ENCODE peak calls at places on chromosomes 13 and 19, in eight cellular contexts. T is endodermal cell; U is heart right ventricle; F is astrocyte; O is brain microvascular endothelial cell; R is naive thymus-derived CD4-positive, alpha-beta T cell; J is PC-3; X is MM.1S. M is an unnamed sample.

GRCh38 chr19:4327252-4327876 is 11.3 kb downstream of the STAP2 start:
- DNase-seq in O (peak; percentile 82), R (peak; percentile 66), U (peak; percentile 78), J (no peak), F (no peak), X (peak; percentile 13), T (peak; percentile 97), M (peak; percentile 80)

GRCh38 chr19:18539372-18539771 is 4.0 kb downstream of the FKBP8 start:
- DNase-seq in J (no peak), U (no peak), R (no peak), T (no peak), F (no peak), O (no peak), X (no peak), M (no peak)

GRCh38 chr19:13152356-13152853 is 2.2 kb downstream of the IER2 start:
- DNase-seq in R (no peak), F (peak; percentile 25), T (no peak), U (no peak), X (no peak), O (no peak), J (no peak), M (no peak)

GRCh38 chr13:23806874-23807522 is 82.2 kb downstream of the MIPEP start:
- DNase-seq in U (no peak), R (no peak), J (no peak), F (no peak), T (no peak), O (no peak), X (no peak), M (no peak)

GRCh38 chr13:97986841-97987240 is 33.4 kb downstream of the IPO5 start:
- DNase-seq in J (no peak), U (no peak), X (peak; percentile 40), T (no peak), F (no peak), R (no peak), O (no peak), M (no peak)

GRCh38 chr13:37995052-37995451 is 125.5 kb upstream of the TRPC4 start:
- DNase-seq in T (no peak), X (no peak), F (peak; percentile 16), U (no peak), R (no peak), J (no peak), O (peak; percentile 42), M (no peak)

GRCh38 chr13:21638319-21639282 is 32.3 kb upstream of the FGF9 start:
- DNase-seq in T (peak; percentile 64), R (peak; percentile 38), U (no peak), J (peak; percentile 64), X (peak; percentile 15), F (no peak), O (no peak), M (peak; percentile 61)

GRCh38 chr19:48900477-48901452 is 653 bp downstream of the NUCB1 start:
- DNase-seq in U (no peak), J (peak; percentile 23), O (no peak), F (peak; percentile 17), X (peak; percentile 40), R (peak; percentile 43), T (peak; percentile 66), M (no peak)

GRCh38 chr13:107079423-107080099 is 511.6 kb upstream of the ARGLU1 start:
- DNase-seq in O (no peak), X (no peak), U (no peak), J (no peak), F (no peak), T (no peak), R (no peak), M (no peak)

GRCh38 chr19:38524994-38525634 is 91.6 kb downstream of the RYR1 start:
- DNase-seq in F (no peak), O (no peak), J (no peak), R (no peak), X (no peak), U (no peak), T (no peak), M (no peak)

GRCh38 chr19:45515081-45515624 is 7.9 kb downstream of the VASP start:
- DNase-seq in R (no peak), J (no peak), X (no peak), U (no peak), O (no peak), T (no peak), F (no peak), M (peak; percentile 78)

GRCh38 chr19:43446746-43447489 is 18.5 kb downstream of the LYPD3 start:
- DNase-seq in X (peak; percentile 79), J (peak; percentile 75), R (peak; percentile 82), O (peak; percentile 66), T (peak; percentile 93), U (peak; percentile 80), F (peak; percentile 20), M (peak; percentile 86)

GRCh38 chr13:96958286-96958891 is 35.9 kb downstream of the OXGR1 start:
- DNase-seq in J (peak; percentile 60), O (peak; percentile 40), R (no peak), F (peak; percentile 1), U (no peak), X (peak; percentile 66), T (no peak), M (no peak)

GRCh38 chr13:107993239-107993948 is 221.9 kb downstream of the LIG4 start:
- DNase-seq in F (no peak), U (no peak), O (no peak), X (no peak), T (no peak), J (peak; percentile 55), R (no peak), M (no peak)

GRCh38 chr19:43532571-43532961 is 422 bp upstream of the ZNF575 start:
- DNase-seq in R (no peak), F (no peak), J (no peak), T (no peak), O (no peak), U (peak; percentile 62), X (peak; percentile 82), M (peak; percentile 76)

GRCh38 chr19:34989248-34989797 is 10.8 kb upstream of the GRAMD1A start:
- DNase-seq in U (no peak), R (no peak), O (no peak), T (no peak), X (no peak), J (no peak), F (no peak), M (no peak)

GRCh38 chr13:96490590-96490989 is 400.7 kb downstream of the HS6ST3 start:
- DNase-seq in F (no peak), O (no peak), T (no peak), R (no peak), J (no peak), U (no peak), X (no peak), M (no peak)

GRCh38 chr13:75365724-75366173 is 116.2 kb downstream of the TBC1D4 start:
- DNase-seq in T (no peak), U (no peak), R (no peak), F (peak; percentile 94), X (no peak), O (peak; percentile 87), J (peak; percentile 92), M (no peak)

GRCh38 chr19:52665529-52665928 is 27.4 kb upstream of the ZNF83 start:
- DNase-seq in J (peak; percentile 89), X (no peak), R (no peak), F (peak; percentile 71), T (no peak), U (no peak), O (peak; percentile 34), M (no peak)

GRCh38 chr13:33007237-33007636 is 9.0 kb upstream of the KL start:
- DNase-seq in X (no peak), R (no peak), F (no peak), T (no peak), O (no peak), U (no peak), J (no peak), M (no peak)

GRCh38 chr13:33007950-33008349 is 8.3 kb upstream of the KL start:
- DNase-seq in O (no peak), R (no peak), F (no peak), J (no peak), T (no peak), U (no peak), X (no peak), M (no peak)

GRCh38 chr13:33004454-33004853 is 11.8 kb upstream of the KL start:
- DNase-seq in T (no peak), R (no peak), O (no peak), X (no peak), F (no peak), J (no peak), U (peak; percentile 43), M (peak; percentile 18)

GRCh38 chr13:33009019-33009418 is 7.2 kb upstream of the KL start:
- DNase-seq in R (no peak), U (no peak), T (no peak), X (no peak), J (no peak), O (no peak), F (no peak), M (no peak)

GRCh38 chr13:33006646-33007045 is 9.6 kb upstream of the KL start:
- DNase-seq in F (peak; percentile 86), J (no peak), O (no peak), R (no peak), T (no peak), X (no peak), U (no peak), M (no peak)
- H3K4me3 ChIP-seq in F (no peak overlapping the region), J (no peak overlapping the region), O (no peak overlapping the region), R (no peak overlapping the region), T (peak overlapping the region; percentile 2), X (no peak overlapping the region), U (no peak overlapping the region), M (no peak overlapping the region)

GRCh38 chr13:28245465-28245864 is 107.1 kb downstream of the PAN3 start:
- DNase-seq in O (no peak), X (no peak), T (no peak), J (no peak), F (no peak), U (no peak), R (no peak), M (no peak)
- H3K27ac ChIP-seq in O (no peak overlapping the region), X (no peak overlapping the region), T (no peak overlapping the region), J (no peak overlapping the region), F (no peak overlapping the region), U (no peak overlapping the region), R (no peak overlapping the region), M (no peak overlapping the region)

GRCh38 chr19:47024502-47024901 is 4.9 kb downstream of the NPAS1 start:
- DNase-seq in X (no peak), J (no peak), U (no peak), T (no peak), F (no peak), R (no peak), O (no peak), M (no peak)
- H3K4me3 ChIP-seq in X (no peak overlapping the region), J (no peak overlapping the region), U (no peak overlapping the region), T (no peak overlapping the region), F (no peak overlapping the region), R (no peak overlapping the region), O (no peak overlapping the region), M (no peak overlapping the region)

DNA sequence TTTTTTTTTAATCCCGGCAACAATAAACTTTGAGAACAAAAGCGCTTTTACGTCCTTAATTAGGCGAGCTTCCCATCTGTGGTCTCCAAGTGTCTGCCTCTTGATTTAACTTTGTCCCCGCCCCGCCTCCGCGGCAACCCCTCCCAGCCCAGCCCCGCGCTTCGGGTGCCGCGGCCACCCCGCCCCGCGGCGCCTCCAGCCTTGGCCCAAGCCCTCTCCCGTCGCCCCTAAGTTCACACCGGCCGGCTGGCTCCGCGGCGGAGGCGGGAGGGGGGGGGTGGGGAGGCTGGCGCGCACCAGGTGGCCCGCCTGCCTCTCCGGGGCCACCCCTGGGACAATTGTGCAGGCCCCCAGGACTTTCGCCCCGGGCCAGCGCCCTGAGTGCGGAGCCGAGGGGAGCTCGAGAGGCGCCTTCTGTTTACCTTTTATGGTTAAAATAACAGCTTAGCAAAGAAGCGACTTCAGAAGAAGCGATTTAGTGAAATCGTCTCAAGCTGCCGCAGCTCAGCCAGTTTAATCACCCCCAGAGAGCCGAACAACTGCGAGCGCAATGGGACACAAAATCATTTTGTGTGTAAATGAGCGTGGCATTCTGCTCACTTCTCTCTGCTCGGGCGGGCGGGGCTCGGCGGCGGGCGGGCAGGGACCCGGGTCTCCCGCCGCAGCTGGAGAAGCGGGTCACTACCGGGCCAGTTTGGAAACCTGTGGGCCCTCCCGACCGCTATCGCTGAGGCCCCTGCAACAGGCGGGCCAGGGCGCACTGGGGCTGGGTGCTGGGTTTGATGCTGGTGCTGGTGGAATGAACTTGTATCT is 1.4 kb downstream of the KCTD15 start:
- DNase-seq in J (no peak), F (peak; percentile 45), O (no peak), T (peak; percentile 89), X (no peak), U (peak; percentile 76), R (no peak), M (no peak)
- H3K27ac ChIP-seq in J (no peak overlapping the region), F (peak overlapping the region; percentile 37), O (peak overlapping the region; percentile 70), T (peak overlapping the region; percentile 93), X (no peak overlapping the region), U (peak overlapping the region; percentile 98), R (no peak overlapping the region), M (no peak overlapping the region)

M was measured in adrenal gland.